ENCODE peak calls at places on chromosomes 2 and 18, in six cellular contexts. One of them, this sample, is unnamed. For H3K4me1, the result is how much of the 10 kb centered on the place peaks cover.

GRCh38 chr2:168156661-168157060 is 90.7 kb downstream of the STK39 start:
- DNase-seq in neuronal stem cell: no peak
- DNase-seq in H9: no peak
- DNase-seq in H1: no peak
- DNase-seq in mesenchymal stem cell: peak
- DNase-seq in trophoblast cell: no peak
- DNase-seq in this sample: peak

GRCh38 chr2:221001377-221001776 is 570.7 kb downstream of the EPHA4 start:
- DNase-seq in neuronal stem cell: no peak
- DNase-seq in H9: no peak
- DNase-seq in H1: no peak
- DNase-seq in mesenchymal stem cell: peak
- DNase-seq in trophoblast cell: no peak
- DNase-seq in this sample: no peak

GRCh38 chr18:54444309-54444914 is 86.7 kb downstream of the C18orf54 start:
- DNase-seq in neuronal stem cell: peak
- DNase-seq in H9: peak
- DNase-seq in H1: peak
- DNase-seq in mesenchymal stem cell: peak
- DNase-seq in trophoblast cell: peak
- DNase-seq in this sample: peak

GRCh38 chr18:34023471-34023870 is 201.2 kb downstream of the NOL4 start:
- DNase-seq in neuronal stem cell: peak
- DNase-seq in H9: peak
- DNase-seq in H1: peak
- DNase-seq in mesenchymal stem cell: peak
- DNase-seq in trophoblast cell: peak
- DNase-seq in this sample: peak

GRCh38 chr2:41711736-41712135 is 336.1 kb upstream of the PKDCC start:
- DNase-seq in neuronal stem cell: no peak
- DNase-seq in H9: no peak
- DNase-seq in H1: no peak
- DNase-seq in mesenchymal stem cell: no peak
- DNase-seq in trophoblast cell: peak
- DNase-seq in this sample: no peak

GRCh38 chr2:33406622-33407021 is 69.8 kb upstream of the RASGRP3 start:
- DNase-seq in neuronal stem cell: no peak
- DNase-seq in H9: no peak
- DNase-seq in H1: no peak
- DNase-seq in mesenchymal stem cell: no peak
- DNase-seq in trophoblast cell: peak
- DNase-seq in this sample: no peak

GRCh38 chr2:197229509-197230458 is 80.8 kb downstream of the ANKRD44 start:
- DNase-seq in neuronal stem cell: no peak
- DNase-seq in H9: no peak
- DNase-seq in H1: no peak
- DNase-seq in mesenchymal stem cell: peak
- DNase-seq in trophoblast cell: no peak
- DNase-seq in this sample: peak

GRCh38 chr2:12715878-12716249 is 872 bp upstream of the TRIB2 start:
- DNase-seq in neuronal stem cell: peak
- DNase-seq in H9: peak
- DNase-seq in H1: no peak
- DNase-seq in mesenchymal stem cell: peak
- DNase-seq in trophoblast cell: peak
- DNase-seq in this sample: peak

GRCh38 chr2:17190527-17190926 is 327.7 kb downstream of the RAD51AP2 start:
- DNase-seq in neuronal stem cell: no peak
- DNase-seq in H9: no peak
- DNase-seq in H1: no peak
- DNase-seq in mesenchymal stem cell: peak
- DNase-seq in trophoblast cell: peak
- DNase-seq in this sample: no peak

DNA sequence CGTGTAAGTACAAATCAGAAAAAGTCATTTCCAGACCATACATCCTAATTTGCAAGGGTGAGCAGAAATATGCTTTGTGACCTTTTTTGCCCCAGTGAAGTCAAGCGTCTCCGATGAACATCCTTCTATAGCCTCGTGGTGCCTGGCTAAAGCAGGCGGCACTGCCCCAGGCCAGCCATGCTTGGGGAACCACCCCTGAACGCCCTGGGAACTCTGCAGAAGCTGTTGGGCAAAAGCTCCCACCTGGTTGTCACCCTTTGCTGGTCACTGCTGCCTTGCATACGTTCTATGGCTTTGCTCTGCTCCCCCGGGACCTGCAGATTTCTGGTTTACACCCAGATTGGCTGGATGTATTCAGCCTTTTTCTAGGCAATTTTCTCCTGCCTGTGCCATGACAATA is 256.4 kb downstream of the SS18 start:
- DNase-seq in neuronal stem cell: no peak
- DNase-seq in H9: no peak
- DNase-seq in H1: no peak
- DNase-seq in mesenchymal stem cell: no peak
- DNase-seq in trophoblast cell: no peak
- DNase-seq in this sample: no peak
- H4K91ac ChIP-seq in neuronal stem cell: no peak
- H4K91ac ChIP-seq in H9: no peak
- H4K91ac ChIP-seq in H1: no peak
- H4K91ac ChIP-seq in mesenchymal stem cell: no peak
- H4K91ac ChIP-seq in trophoblast cell: peak
- H4K91ac ChIP-seq in this sample: no peak

GRCh38 chr2:231436957-231437356 is 27.3 kb downstream of the NCL start:
- DNase-seq in neuronal stem cell: no peak
- DNase-seq in H9: no peak
- DNase-seq in H1: no peak
- DNase-seq in mesenchymal stem cell: no peak
- DNase-seq in trophoblast cell: no peak
- DNase-seq in this sample: no peak
- H3K4me1 ChIP-seq in neuronal stem cell: under half
- H3K4me1 ChIP-seq in H9: under half
- H3K4me1 ChIP-seq in H1: under half
- H3K4me1 ChIP-seq in mesenchymal stem cell: under half
- H3K4me1 ChIP-seq in trophoblast cell: under half
- H3K4me1 ChIP-seq in this sample: under half

GRCh38 chr18:67519582-67519981 is 3.1 kb upstream of the DSEL start:
- DNase-seq in neuronal stem cell: no peak
- DNase-seq in H9: no peak
- DNase-seq in H1: no peak
- DNase-seq in mesenchymal stem cell: peak
- DNase-seq in trophoblast cell: no peak
- DNase-seq in this sample: peak

GRCh38 chr18:67520276-67521035 is 3.9 kb upstream of the DSEL start:
- DNase-seq in neuronal stem cell: no peak
- DNase-seq in H9: no peak
- DNase-seq in H1: no peak
- DNase-seq in mesenchymal stem cell: peak
- DNase-seq in trophoblast cell: peak
- DNase-seq in this sample: peak

GRCh38 chr18:67525328-67526110 is 9.0 kb upstream of the DSEL start:
- DNase-seq in neuronal stem cell: peak
- DNase-seq in H9: no peak
- DNase-seq in H1: no peak
- DNase-seq in mesenchymal stem cell: peak
- DNase-seq in trophoblast cell: peak
- DNase-seq in this sample: peak
- H2AFZ ChIP-seq in neuronal stem cell: peak
- H2AFZ ChIP-seq in H9: no peak
- H2AFZ ChIP-seq in H1: peak
- H2AFZ ChIP-seq in mesenchymal stem cell: no peak
- H2AFZ ChIP-seq in trophoblast cell: no peak
- H2AFZ ChIP-seq in this sample: no peak

GRCh38 chr18:8991131-8991530 is 111.4 kb upstream of the NDUFV2 start:
- DNase-seq in neuronal stem cell: no peak
- DNase-seq in H9: no peak
- DNase-seq in H1: no peak
- DNase-seq in mesenchymal stem cell: no peak
- DNase-seq in trophoblast cell: no peak
- DNase-seq in this sample: no peak
- H4K91ac ChIP-seq in neuronal stem cell: no peak
- H4K91ac ChIP-seq in H9: no peak
- H4K91ac ChIP-seq in H1: no peak
- H4K91ac ChIP-seq in mesenchymal stem cell: no peak
- H4K91ac ChIP-seq in trophoblast cell: no peak
- H4K91ac ChIP-seq in this sample: peak

GRCh38 chr2:164514491-164514890 is 106.8 kb downstream of the GRB14 start:
- DNase-seq in neuronal stem cell: no peak
- DNase-seq in H9: no peak
- DNase-seq in H1: no peak
- DNase-seq in mesenchymal stem cell: peak
- DNase-seq in trophoblast cell: peak
- DNase-seq in this sample: no peak
- H3K4me1 ChIP-seq in neuronal stem cell: under half
- H3K4me1 ChIP-seq in H9: under half
- H3K4me1 ChIP-seq in H1: under half
- H3K4me1 ChIP-seq in mesenchymal stem cell: under half
- H3K4me1 ChIP-seq in trophoblast cell: under half
- H3K4me1 ChIP-seq in this sample: under half

GRCh38 chr2:43010428-43011141 is 215.8 kb downstream of the ZFP36L2 start:
- DNase-seq in neuronal stem cell: no peak
- DNase-seq in H9: no peak
- DNase-seq in H1: no peak
- DNase-seq in mesenchymal stem cell: no peak
- DNase-seq in trophoblast cell: peak
- DNase-seq in this sample: peak
- H2AFZ ChIP-seq in neuronal stem cell: peak
- H2AFZ ChIP-seq in H9: no peak
- H2AFZ ChIP-seq in H1: no peak
- H2AFZ ChIP-seq in mesenchymal stem cell: no peak
- H2AFZ ChIP-seq in trophoblast cell: no peak
- H2AFZ ChIP-seq in this sample: peak

GRCh38 chr2:187917535-187917934 is 363.3 kb upstream of the TFPI start:
- DNase-seq in neuronal stem cell: no peak
- DNase-seq in H9: no peak
- DNase-seq in H1: no peak
- DNase-seq in mesenchymal stem cell: peak
- DNase-seq in trophoblast cell: no peak
- DNase-seq in this sample: peak
- H4K91ac ChIP-seq in neuronal stem cell: no peak
- H4K91ac ChIP-seq in H9: no peak
- H4K91ac ChIP-seq in H1: no peak
- H4K91ac ChIP-seq in mesenchymal stem cell: no peak
- H4K91ac ChIP-seq in trophoblast cell: no peak
- H4K91ac ChIP-seq in this sample: no peak

DNA sequence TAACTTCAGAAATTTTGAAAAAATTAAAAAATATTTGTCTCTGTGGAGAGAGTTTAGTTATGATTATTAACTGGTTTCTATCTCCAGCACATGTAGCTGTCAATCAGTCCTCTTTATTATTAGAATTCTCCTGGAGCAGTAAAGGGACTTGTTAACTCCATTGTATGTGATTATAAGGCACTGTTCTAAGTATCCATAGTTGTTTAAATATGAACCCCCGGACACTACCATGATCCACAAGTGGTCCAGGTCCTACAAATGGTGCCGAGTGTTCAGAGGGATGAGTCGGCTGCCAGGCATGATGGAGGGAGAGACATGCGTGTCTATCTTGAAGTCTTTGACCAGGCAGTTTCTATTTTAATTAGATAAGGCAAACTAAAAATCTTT is 486 bp downstream of the CHRNA1 start:
- DNase-seq in neuronal stem cell: no peak
- DNase-seq in H9: no peak
- DNase-seq in H1: no peak
- DNase-seq in mesenchymal stem cell: peak
- DNase-seq in trophoblast cell: no peak
- DNase-seq in this sample: no peak
- H3K4me1 ChIP-seq in neuronal stem cell: under half
- H3K4me1 ChIP-seq in H9: under half
- H3K4me1 ChIP-seq in H1: under half
- H3K4me1 ChIP-seq in mesenchymal stem cell: under half
- H3K4me1 ChIP-seq in trophoblast cell: under half
- H3K4me1 ChIP-seq in this sample: under half